ENCODE peak calls at places on chromosomes 7 and 10, in seven cellular contexts. One of them, this sample, is unnamed.

GRCh38 chr7:91571601-91572000 is 307.4 kb downstream of the FZD1 start:
- DNase-seq in BJ: no peak
- DNase-seq in PC-3: no peak
- DNase-seq in cardiac fibroblast: no peak
- DNase-seq in endodermal cell: no peak
- DNase-seq in cardiac muscle cell: no peak
- DNase-seq in kidney: no peak
- DNase-seq in this sample: no peak

GRCh38 chr10:62990126-62990525 is 143.0 kb upstream of the NRBF2 start:
- DNase-seq in PC-3: peak
- DNase-seq in BJ: no peak
- DNase-seq in cardiac muscle cell: peak
- DNase-seq in kidney: no peak
- DNase-seq in cardiac fibroblast: no peak
- DNase-seq in endodermal cell: no peak
- DNase-seq in this sample: no peak

GRCh38 chr7:114405427-114405826 is 9.2 kb upstream of the FOXP2 start:
- DNase-seq in cardiac fibroblast: peak
- DNase-seq in cardiac muscle cell: peak
- DNase-seq in endodermal cell: no peak
- DNase-seq in PC-3: peak
- DNase-seq in kidney: no peak
- DNase-seq in BJ: no peak
- DNase-seq in this sample: peak

GRCh38 chr7:69517985-69518731 is 80.1 kb upstream of the AUTS2 start:
- DNase-seq in BJ: no peak
- DNase-seq in cardiac muscle cell: no peak
- DNase-seq in kidney: no peak
- DNase-seq in PC-3: no peak
- DNase-seq in cardiac fibroblast: no peak
- DNase-seq in endodermal cell: peak
- DNase-seq in this sample: no peak

GRCh38 chr10:46538723-46539426 is 17.6 kb downstream of the GPRIN2 start:
- DNase-seq in kidney: no peak
- DNase-seq in endodermal cell: no peak
- DNase-seq in PC-3: no peak
- DNase-seq in BJ: no peak
- DNase-seq in cardiac muscle cell: peak
- DNase-seq in cardiac fibroblast: peak
- DNase-seq in this sample: no peak

GRCh38 chr7:150325110-150325611 is 1.8 kb upstream of the ACTR3C start:
- DNase-seq in cardiac fibroblast: peak
- DNase-seq in kidney: no peak
- DNase-seq in PC-3: no peak
- DNase-seq in endodermal cell: no peak
- DNase-seq in BJ: no peak
- DNase-seq in cardiac muscle cell: peak
- DNase-seq in this sample: no peak

GRCh38 chr10:132392184-132392800 is 4.7 kb upstream of the PWWP2B start:
- DNase-seq in kidney: no peak
- DNase-seq in PC-3: no peak
- DNase-seq in endodermal cell: no peak
- DNase-seq in cardiac fibroblast: no peak
- DNase-seq in BJ: no peak
- DNase-seq in cardiac muscle cell: no peak
- DNase-seq in this sample: no peak

GRCh38 chr7:116652793-116653192 is 19.2 kb upstream of the MET start:
- DNase-seq in cardiac muscle cell: no peak
- DNase-seq in kidney: no peak
- DNase-seq in BJ: no peak
- DNase-seq in PC-3: peak
- DNase-seq in endodermal cell: no peak
- DNase-seq in cardiac fibroblast: no peak
- DNase-seq in this sample: no peak

GRCh38 chr7:56092789-56093531 is at the start of gene PHKG1:
- DNase-seq in cardiac muscle cell: peak
- DNase-seq in endodermal cell: peak
- DNase-seq in PC-3: peak
- DNase-seq in kidney: peak
- DNase-seq in BJ: peak
- DNase-seq in cardiac fibroblast: peak
- DNase-seq in this sample: peak

GRCh38 chr7:27097686-27098492 is 2.1 kb upstream of the HOXA1 start:
- DNase-seq in cardiac muscle cell: no peak
- DNase-seq in PC-3: peak
- DNase-seq in BJ: no peak
- DNase-seq in endodermal cell: peak
- DNase-seq in kidney: no peak
- DNase-seq in cardiac fibroblast: no peak
- DNase-seq in this sample: peak

GRCh38 chr7:94420321-94420720 is 25.6 kb downstream of the COL1A2 start:
- DNase-seq in cardiac fibroblast: peak
- DNase-seq in cardiac muscle cell: peak
- DNase-seq in endodermal cell: no peak
- DNase-seq in kidney: no peak
- DNase-seq in BJ: no peak
- DNase-seq in PC-3: no peak
- DNase-seq in this sample: peak

GRCh38 chr7:139914861-139915300 is 85.8 kb downstream of the TBXAS1 start:
- DNase-seq in endodermal cell: no peak
- DNase-seq in cardiac fibroblast: no peak
- DNase-seq in kidney: no peak
- DNase-seq in PC-3: peak
- DNase-seq in cardiac muscle cell: no peak
- DNase-seq in BJ: no peak
- DNase-seq in this sample: no peak

GRCh38 chr7:159064121-159064815 is 80.4 kb downstream of the VIPR2 start:
- DNase-seq in cardiac fibroblast: no peak
- DNase-seq in PC-3: no peak
- DNase-seq in endodermal cell: no peak
- DNase-seq in BJ: no peak
- DNase-seq in kidney: no peak
- DNase-seq in cardiac muscle cell: no peak
- DNase-seq in this sample: no peak

GRCh38 chr10:11058014-11058413 is 40.3 kb downstream of the CELF2 start:
- DNase-seq in cardiac fibroblast: no peak
- DNase-seq in PC-3: no peak
- DNase-seq in kidney: no peak
- DNase-seq in BJ: no peak
- DNase-seq in endodermal cell: no peak
- DNase-seq in cardiac muscle cell: no peak
- DNase-seq in this sample: no peak

GRCh38 chr7:19747740-19748339 is 25.6 kb downstream of the TMEM196 start:
- DNase-seq in endodermal cell: no peak
- DNase-seq in cardiac muscle cell: peak
- DNase-seq in BJ: no peak
- DNase-seq in cardiac fibroblast: peak
- DNase-seq in kidney: no peak
- DNase-seq in PC-3: peak
- DNase-seq in this sample: peak

DNA sequence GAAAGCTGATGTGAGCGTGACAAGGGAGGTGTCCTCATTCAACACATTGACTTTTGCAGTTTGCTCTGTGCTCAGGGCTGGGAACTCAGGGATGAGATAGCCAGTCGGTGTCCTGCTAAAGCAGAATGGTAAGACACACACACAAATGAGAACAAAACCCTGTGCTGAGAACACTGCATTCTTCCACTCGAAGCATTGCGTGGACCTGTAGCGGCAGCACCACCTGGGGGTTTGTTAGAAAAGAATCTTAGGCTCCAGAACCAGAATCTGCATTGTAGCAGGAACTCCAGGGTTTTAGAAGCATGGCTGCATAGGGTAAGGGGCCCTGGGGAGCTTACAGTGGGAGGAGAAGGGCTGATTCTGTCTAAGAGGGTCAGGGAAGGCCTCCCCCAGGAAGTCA is 21.5 kb upstream of the OGDHL start:
- DNase-seq in PC-3: peak
- DNase-seq in endodermal cell: peak
- DNase-seq in kidney: no peak
- DNase-seq in BJ: no peak
- DNase-seq in cardiac fibroblast: no peak
- DNase-seq in cardiac muscle cell: no peak
- DNase-seq in this sample: no peak
- TF ChIP-seq CTCF in PC-3: peak
- TF ChIP-seq CTCF in endodermal cell: peak
- TF ChIP-seq CTCF in kidney: peak
- TF ChIP-seq CTCF in BJ: no peak
- TF ChIP-seq CTCF in cardiac fibroblast: no peak
- TF ChIP-seq CTCF in cardiac muscle cell: no peak
- TF ChIP-seq CTCF in this sample: no peak

DNA sequence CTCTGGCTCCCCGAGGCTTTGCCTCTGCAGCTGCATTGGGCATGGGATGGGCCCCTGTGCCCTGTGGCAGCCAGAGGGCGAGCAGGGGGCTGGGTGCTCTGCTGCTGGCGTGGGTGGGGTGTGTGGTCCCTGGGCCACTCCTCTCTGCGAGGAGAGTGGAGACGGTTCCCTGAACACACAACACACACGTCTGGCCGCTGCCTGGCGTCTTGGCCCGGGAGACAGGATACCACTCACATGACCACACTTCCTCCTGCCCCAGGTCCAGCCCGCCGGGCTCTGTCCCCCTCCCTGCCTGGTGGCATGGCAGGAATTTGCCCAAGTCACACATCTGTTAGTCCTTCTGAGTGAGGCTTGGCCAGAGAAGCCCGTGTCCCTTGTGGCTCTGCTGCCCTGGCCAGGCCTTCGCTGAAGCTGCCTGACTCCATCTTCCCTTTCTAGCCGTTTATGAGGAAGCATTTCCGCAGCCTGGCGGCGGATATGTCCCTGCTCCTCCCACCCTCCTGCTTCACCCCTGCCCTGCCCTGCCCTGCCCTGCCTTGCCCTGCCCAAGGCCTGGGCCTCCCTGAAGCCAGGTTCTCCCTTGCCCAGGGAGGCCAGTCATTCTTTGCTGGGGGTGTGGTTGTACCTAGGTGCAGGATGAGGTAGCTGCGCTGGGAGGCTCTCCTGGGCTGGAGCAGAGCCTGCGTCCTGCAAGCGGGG is 3.0 kb downstream of the BRI3 start:
- DNase-seq in cardiac fibroblast: peak
- DNase-seq in cardiac muscle cell: peak
- DNase-seq in kidney: peak
- DNase-seq in PC-3: peak
- DNase-seq in BJ: peak
- DNase-seq in endodermal cell: peak
- DNase-seq in this sample: peak
- H3K4me3 ChIP-seq in cardiac fibroblast: peak
- H3K4me3 ChIP-seq in cardiac muscle cell: no peak
- H3K4me3 ChIP-seq in kidney: peak
- H3K4me3 ChIP-seq in PC-3: peak
- H3K4me3 ChIP-seq in BJ: peak
- H3K4me3 ChIP-seq in endodermal cell: peak
- H3K4me3 ChIP-seq in this sample: peak

GRCh38 chr7:38429057-38429456 is 155.6 kb upstream of the TARP start:
- DNase-seq in cardiac fibroblast: no peak
- DNase-seq in PC-3: no peak
- DNase-seq in endodermal cell: no peak
- DNase-seq in cardiac muscle cell: no peak
- DNase-seq in BJ: no peak
- DNase-seq in kidney: no peak
- DNase-seq in this sample: no peak

GRCh38 chr7:38428040-38428439 is 154.6 kb upstream of the TARP start:
- DNase-seq in BJ: no peak
- DNase-seq in PC-3: no peak
- DNase-seq in cardiac muscle cell: no peak
- DNase-seq in kidney: no peak
- DNase-seq in cardiac fibroblast: peak
- DNase-seq in endodermal cell: no peak
- DNase-seq in this sample: no peak

GRCh38 chr7:38425509-38425908 is 152.1 kb upstream of the TARP start:
- DNase-seq in PC-3: no peak
- DNase-seq in endodermal cell: no peak
- DNase-seq in cardiac fibroblast: no peak
- DNase-seq in kidney: no peak
- DNase-seq in cardiac muscle cell: no peak
- DNase-seq in BJ: no peak
- DNase-seq in this sample: no peak

GRCh38 chr7:38427279-38427955 is 154.0 kb upstream of the TARP start:
- DNase-seq in endodermal cell: no peak
- DNase-seq in PC-3: no peak
- DNase-seq in BJ: no peak
- DNase-seq in cardiac muscle cell: no peak
- DNase-seq in cardiac fibroblast: no peak
- DNase-seq in kidney: no peak
- DNase-seq in this sample: no peak

DNA sequence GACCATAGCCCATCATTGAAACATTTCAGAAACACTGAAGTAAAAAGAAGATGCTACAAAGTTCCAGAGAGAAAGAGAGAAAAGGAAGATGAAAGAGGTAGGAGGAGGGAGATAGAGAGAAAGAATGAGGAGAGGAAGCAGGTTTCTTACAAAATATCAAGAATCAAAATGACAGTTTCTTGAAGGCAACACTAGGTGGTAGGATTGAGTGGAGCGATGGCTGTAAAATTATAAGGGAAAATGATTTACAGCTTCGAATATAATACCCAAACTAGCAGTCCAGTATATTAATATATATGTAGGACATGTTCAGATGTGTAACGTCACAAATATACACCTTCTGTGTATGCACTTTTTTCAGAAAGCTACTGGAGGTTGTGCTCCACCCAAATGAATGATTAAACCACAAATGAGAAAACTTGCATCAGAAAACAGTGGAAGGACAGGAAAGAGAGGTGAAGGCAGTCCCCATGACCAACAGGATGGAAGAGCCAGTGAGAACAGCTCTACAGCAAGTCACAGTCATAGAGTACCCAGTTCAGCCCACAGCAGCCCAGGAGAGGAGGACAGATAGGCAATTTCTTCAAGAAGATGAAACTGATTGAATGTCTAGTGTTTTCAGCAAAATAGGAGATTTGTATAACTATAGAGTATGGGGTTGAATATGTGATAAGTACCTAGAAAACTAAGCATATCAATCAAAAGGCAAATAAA is 151.5 kb upstream of the TARP start:
- DNase-seq in cardiac fibroblast: peak
- DNase-seq in cardiac muscle cell: peak
- DNase-seq in PC-3: peak
- DNase-seq in endodermal cell: no peak
- DNase-seq in kidney: no peak
- DNase-seq in BJ: no peak
- DNase-seq in this sample: no peak
- TF ChIP-seq CTCF in cardiac fibroblast: no peak
- TF ChIP-seq CTCF in cardiac muscle cell: peak
- TF ChIP-seq CTCF in PC-3: peak
- TF ChIP-seq CTCF in endodermal cell: peak
- TF ChIP-seq CTCF in kidney: no peak
- TF ChIP-seq CTCF in BJ: no peak
- TF ChIP-seq CTCF in this sample: peak

DNA sequence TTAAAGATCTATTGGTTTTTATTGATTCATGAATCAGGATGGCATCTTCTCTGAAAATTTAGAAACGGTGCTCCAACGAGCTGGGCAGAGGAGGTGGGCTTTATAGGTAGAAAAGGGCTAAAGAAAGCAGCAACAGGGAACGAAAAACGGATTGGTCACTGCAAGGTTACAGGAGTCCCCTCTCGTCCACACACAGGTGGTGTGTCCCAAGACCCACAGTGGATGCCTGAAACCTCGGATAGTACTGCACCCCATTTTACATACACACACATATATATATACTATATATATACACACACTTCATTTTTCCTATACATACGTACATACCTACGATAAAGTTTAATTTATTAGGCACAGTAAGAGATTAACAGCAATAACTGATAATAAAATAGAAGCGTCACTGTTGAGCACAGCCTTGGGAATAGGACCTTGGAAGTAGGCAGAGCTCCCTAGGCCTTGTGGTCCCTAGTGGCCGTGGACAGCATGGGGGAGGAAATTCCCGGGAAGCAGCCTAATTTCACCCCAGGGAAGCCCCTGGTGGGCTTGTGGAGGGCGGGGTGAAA is 737 bp upstream of the NUB1 start:
- DNase-seq in PC-3: no peak
- DNase-seq in cardiac muscle cell: no peak
- DNase-seq in endodermal cell: no peak
- DNase-seq in cardiac fibroblast: no peak
- DNase-seq in kidney: no peak
- DNase-seq in BJ: no peak
- DNase-seq in this sample: no peak
- H3K4me3 ChIP-seq in PC-3: no peak
- H3K4me3 ChIP-seq in cardiac muscle cell: peak
- H3K4me3 ChIP-seq in endodermal cell: peak
- H3K4me3 ChIP-seq in cardiac fibroblast: peak
- H3K4me3 ChIP-seq in kidney: peak
- H3K4me3 ChIP-seq in BJ: peak
- H3K4me3 ChIP-seq in this sample: peak